ENCODE peak calls at places on chromosomes 13 and 19, in four cellular contexts. C is ACHN; K is AG10803; D is stimulated activated CD8-positive, alpha-beta memory T cell treated with anti-CD3 and anti-CD28 coated beads, Interleukin-2, amount 100 ng/mL, for 48 hours. Z is an unnamed sample.

GRCh38 chr13:108120332-108120731 is 95.0 kb downstream of the LIG4 start:
- DNase-seq in C (no peak), D (no peak), K (no peak), Z (no peak)

GRCh38 chr13:50527612-50528509 is 315.6 kb downstream of the DLEU7 start:
- DNase-seq in K (peak; percentile 52), D (no peak), C (no peak), Z (no peak)

GRCh38 chr13:80131204-80131603 is 209.7 kb downstream of the SPRY2 start:
- DNase-seq in D (no peak), C (peak; percentile 70), K (peak; percentile 43), Z (peak; percentile 75)

GRCh38 chr13:42276683-42277082 is 4.7 kb downstream of the AKAP11 start:
- DNase-seq in C (no peak), D (no peak), K (peak; percentile 20), Z (no peak)

GRCh38 chr13:110506396-110506795 is 55.1 kb downstream of the RAB20 start:
- DNase-seq in D (no peak), K (no peak), C (no peak), Z (peak; percentile 67)

GRCh38 chr13:42337808-42338600 is 66.1 kb downstream of the AKAP11 start:
- DNase-seq in C (no peak), K (no peak), D (no peak), Z (no peak)

GRCh38 chr13:112722433-112723250 is 32.8 kb downstream of the ATP11A start:
- DNase-seq in C (peak; percentile 58), K (peak; percentile 31), D (no peak), Z (no peak)

GRCh38 chr19:6752257-6753177 is 13.0 kb downstream of the TRIP10 start:
- DNase-seq in K (no peak), D (no peak), C (no peak), Z (no peak)

GRCh38 chr19:38891791-38892190 is 7.6 kb downstream of the SIRT2 start:
- DNase-seq in C (no peak), K (no peak), D (no peak), Z (no peak)

GRCh38 chr19:18847516-18848463 is 16.0 kb downstream of the UPF1 start:
- DNase-seq in C (no peak), K (peak; percentile 97), D (no peak), Z (no peak)

GRCh38 chr13:30551194-30551593 is 66.5 kb upstream of the USPL1 start:
- DNase-seq in D (no peak), C (peak; percentile 52), K (peak; percentile 43), Z (no peak)

GRCh38 chr13:72555601-72556000 is 171.8 kb downstream of the MZT1 start:
- DNase-seq in K (no peak), C (no peak), D (no peak), Z (no peak)

GRCh38 chr13:50170447-50171037 is 155.3 kb downstream of the KCNRG start:
- DNase-seq in D (no peak), K (peak; percentile 41), C (peak; percentile 23), Z (no peak)

GRCh38 chr19:2033825-2034159 is 17.3 kb downstream of the MKNK2 start:
- DNase-seq in D (no peak), C (no peak), K (no peak), Z (no peak)

GRCh38 chr19:5078666-5079409 is 109.9 kb downstream of the KDM4B start:
- DNase-seq in D (no peak), K (no peak), C (no peak), Z (no peak)

GRCh38 chr19:45472557-45473365 is 5.0 kb downstream of the FOSB start:
- DNase-seq in K (peak; percentile 6), C (no peak), D (no peak), Z (no peak)

GRCh38 chr13:31209172-31209818 is 9.5 kb downstream of the B3GLCT start:
- DNase-seq in K (peak; percentile 58), C (no peak), D (no peak), Z (no peak)

GRCh38 chr13:100131863-100132574 is 43.1 kb downstream of the PCCA start:
- DNase-seq in C (peak; percentile 84), D (peak; percentile 1), K (peak; percentile 88), Z (no peak)

GRCh38 chr19:52269338-52270261 is at the start of gene ZNF766:
- DNase-seq in C (peak; percentile 91), D (peak; percentile 94), K (peak; percentile 94), Z (peak; percentile 99)

Z was measured in tibial artery.